ENCODE peak calls at places on chromosomes 13 and 19, in seven cellular contexts. One of them, this sample, is unnamed.

GRCh38 chr13:112176746-112177119 is 109.8 kb downstream of the SOX1 start:
- DNase-seq in upper lobe of right lung: no peak
- DNase-seq in thoracic aorta: no peak
- DNase-seq in naive thymus-derived CD4-positive, alpha-beta T cell: no peak
- DNase-seq in AG04450: no peak
- DNase-seq in right lobe of liver: no peak
- DNase-seq in aorta: no peak
- DNase-seq in this sample: no peak

GRCh38 chr19:38304866-38305429 is 897 bp downstream of the C19orf33 start:
- DNase-seq in AG04450: no peak
- DNase-seq in upper lobe of right lung: peak; percentile 92
- DNase-seq in thoracic aorta: no peak
- DNase-seq in right lobe of liver: no peak
- DNase-seq in aorta: no peak
- DNase-seq in naive thymus-derived CD4-positive, alpha-beta T cell: no peak
- DNase-seq in this sample: no peak

GRCh38 chr19:50772408-50773311 is 2.4 kb downstream of the GPR32 start:
- DNase-seq in AG04450: no peak
- DNase-seq in thoracic aorta: no peak
- DNase-seq in right lobe of liver: no peak
- DNase-seq in aorta: no peak
- DNase-seq in upper lobe of right lung: no peak
- DNase-seq in naive thymus-derived CD4-positive, alpha-beta T cell: no peak
- DNase-seq in this sample: no peak

GRCh38 chr13:43911871-43912270 is 32.2 kb downstream of the LACC1 start:
- DNase-seq in right lobe of liver: no peak
- DNase-seq in AG04450: no peak
- DNase-seq in aorta: no peak
- DNase-seq in upper lobe of right lung: no peak
- DNase-seq in naive thymus-derived CD4-positive, alpha-beta T cell: no peak
- DNase-seq in thoracic aorta: no peak
- DNase-seq in this sample: no peak

GRCh38 chr13:70844391-70845108 is 736.3 kb upstream of the KLHL1 start:
- DNase-seq in upper lobe of right lung: no peak
- DNase-seq in AG04450: no peak
- DNase-seq in right lobe of liver: no peak
- DNase-seq in naive thymus-derived CD4-positive, alpha-beta T cell: no peak
- DNase-seq in aorta: no peak
- DNase-seq in thoracic aorta: no peak
- DNase-seq in this sample: no peak

GRCh38 chr19:11191273-11191755 is 6.0 kb downstream of the KANK2 start:
- DNase-seq in thoracic aorta: peak; percentile 65
- DNase-seq in upper lobe of right lung: no peak
- DNase-seq in aorta: peak; percentile 91
- DNase-seq in AG04450: no peak
- DNase-seq in naive thymus-derived CD4-positive, alpha-beta T cell: no peak
- DNase-seq in right lobe of liver: no peak
- DNase-seq in this sample: peak; percentile 77

GRCh38 chr13:80690208-80690607 is 349.3 kb upstream of the SPRY2 start:
- DNase-seq in right lobe of liver: no peak
- DNase-seq in upper lobe of right lung: no peak
- DNase-seq in thoracic aorta: no peak
- DNase-seq in naive thymus-derived CD4-positive, alpha-beta T cell: no peak
- DNase-seq in aorta: no peak
- DNase-seq in AG04450: no peak
- DNase-seq in this sample: no peak

GRCh38 chr13:107824636-107825035 is 390.7 kb downstream of the LIG4 start:
- DNase-seq in upper lobe of right lung: no peak
- DNase-seq in right lobe of liver: no peak
- DNase-seq in aorta: no peak
- DNase-seq in naive thymus-derived CD4-positive, alpha-beta T cell: no peak
- DNase-seq in AG04450: no peak
- DNase-seq in thoracic aorta: no peak
- DNase-seq in this sample: no peak

GRCh38 chr13:50993908-50994307 is 84.3 kb downstream of the RNASEH2B start:
- DNase-seq in naive thymus-derived CD4-positive, alpha-beta T cell: no peak
- DNase-seq in upper lobe of right lung: no peak
- DNase-seq in aorta: no peak
- DNase-seq in right lobe of liver: no peak
- DNase-seq in AG04450: no peak
- DNase-seq in thoracic aorta: no peak
- DNase-seq in this sample: no peak

GRCh38 chr13:31908696-31909386 is 122.7 kb upstream of the FRY start:
- DNase-seq in right lobe of liver: no peak
- DNase-seq in aorta: no peak
- DNase-seq in naive thymus-derived CD4-positive, alpha-beta T cell: no peak
- DNase-seq in thoracic aorta: no peak
- DNase-seq in upper lobe of right lung: no peak
- DNase-seq in AG04450: no peak
- DNase-seq in this sample: no peak

GRCh38 chr13:103328899-103329298 is 262.7 kb upstream of the SLC10A2 start:
- DNase-seq in aorta: no peak
- DNase-seq in naive thymus-derived CD4-positive, alpha-beta T cell: no peak
- DNase-seq in right lobe of liver: no peak
- DNase-seq in AG04450: no peak
- DNase-seq in thoracic aorta: no peak
- DNase-seq in upper lobe of right lung: no peak
- DNase-seq in this sample: no peak

GRCh38 chr13:76014618-76015315 is 378.6 kb downstream of the LMO7 start:
- DNase-seq in right lobe of liver: no peak
- DNase-seq in naive thymus-derived CD4-positive, alpha-beta T cell: no peak
- DNase-seq in AG04450: no peak
- DNase-seq in thoracic aorta: no peak
- DNase-seq in aorta: no peak
- DNase-seq in upper lobe of right lung: no peak
- DNase-seq in this sample: peak; percentile 54

GRCh38 chr19:18230941-18231734 is 4.9 kb upstream of the PDE4C start:
- DNase-seq in upper lobe of right lung: no peak
- DNase-seq in naive thymus-derived CD4-positive, alpha-beta T cell: no peak
- DNase-seq in thoracic aorta: no peak
- DNase-seq in AG04450: no peak
- DNase-seq in aorta: no peak
- DNase-seq in right lobe of liver: no peak
- DNase-seq in this sample: peak; percentile 14

GRCh38 chr13:97121894-97122293 is 100.2 kb upstream of the MBNL2 start:
- DNase-seq in upper lobe of right lung: no peak
- DNase-seq in naive thymus-derived CD4-positive, alpha-beta T cell: no peak
- DNase-seq in right lobe of liver: no peak
- DNase-seq in thoracic aorta: no peak
- DNase-seq in AG04450: no peak
- DNase-seq in aorta: no peak
- DNase-seq in this sample: peak; percentile 48

GRCh38 chr13:77176350-77176749 is 149.4 kb upstream of the FBXL3 start:
- DNase-seq in AG04450: peak; percentile 42
- DNase-seq in aorta: no peak
- DNase-seq in right lobe of liver: no peak
- DNase-seq in thoracic aorta: no peak
- DNase-seq in naive thymus-derived CD4-positive, alpha-beta T cell: no peak
- DNase-seq in upper lobe of right lung: no peak
- DNase-seq in this sample: peak; percentile 78

GRCh38 chr13:113405481-113406300 is 41.8 kb upstream of the GRTP1 start:
- DNase-seq in upper lobe of right lung: peak; percentile 53
- DNase-seq in right lobe of liver: peak; percentile 8
- DNase-seq in thoracic aorta: no peak
- DNase-seq in naive thymus-derived CD4-positive, alpha-beta T cell: no peak
- DNase-seq in aorta: no peak
- DNase-seq in AG04450: no peak
- DNase-seq in this sample: no peak

GRCh38 chr19:28294395-28294794 is 918.6 kb downstream of the UQCRFS1 start:
- DNase-seq in upper lobe of right lung: no peak
- DNase-seq in right lobe of liver: no peak
- DNase-seq in aorta: no peak
- DNase-seq in naive thymus-derived CD4-positive, alpha-beta T cell: no peak
- DNase-seq in thoracic aorta: no peak
- DNase-seq in AG04450: no peak
- DNase-seq in this sample: peak; percentile 16

GRCh38 chr19:23070353-23070781 is 46.5 kb upstream of the ZNF730 start:
- DNase-seq in upper lobe of right lung: no peak
- DNase-seq in right lobe of liver: no peak
- DNase-seq in aorta: peak; percentile 66
- DNase-seq in thoracic aorta: no peak
- DNase-seq in naive thymus-derived CD4-positive, alpha-beta T cell: no peak
- DNase-seq in AG04450: no peak
- DNase-seq in this sample: peak; percentile 46

GRCh38 chr13:78409172-78409571 is 194.2 kb downstream of the POU4F1 start:
- DNase-seq in upper lobe of right lung: no peak
- DNase-seq in AG04450: no peak
- DNase-seq in thoracic aorta: no peak
- DNase-seq in naive thymus-derived CD4-positive, alpha-beta T cell: no peak
- DNase-seq in aorta: no peak
- DNase-seq in right lobe of liver: no peak
- DNase-seq in this sample: no peak
- H3K27ac ChIP-seq in upper lobe of right lung: no peak overlapping the region
- H3K27ac ChIP-seq in AG04450: no peak overlapping the region
- H3K27ac ChIP-seq in thoracic aorta: no peak overlapping the region
- H3K27ac ChIP-seq in naive thymus-derived CD4-positive, alpha-beta T cell: no peak overlapping the region
- H3K27ac ChIP-seq in aorta: no peak overlapping the region
- H3K27ac ChIP-seq in right lobe of liver: no peak overlapping the region
- H3K27ac ChIP-seq in this sample: no peak overlapping the region

GRCh38 chr13:98979012-98979411 is 1.1 kb upstream of the DOCK9 start:
- DNase-seq in aorta: no peak
- DNase-seq in AG04450: no peak
- DNase-seq in right lobe of liver: no peak
- DNase-seq in thoracic aorta: no peak
- DNase-seq in naive thymus-derived CD4-positive, alpha-beta T cell: no peak
- DNase-seq in upper lobe of right lung: no peak
- DNase-seq in this sample: no peak
- H3K27ac ChIP-seq in aorta: no peak overlapping the region
- H3K27ac ChIP-seq in AG04450: no peak overlapping the region
- H3K27ac ChIP-seq in right lobe of liver: peak overlapping the region; percentile 7
- H3K27ac ChIP-seq in thoracic aorta: no peak overlapping the region
- H3K27ac ChIP-seq in naive thymus-derived CD4-positive, alpha-beta T cell: no peak overlapping the region
- H3K27ac ChIP-seq in upper lobe of right lung: peak overlapping the region; percentile 75
- H3K27ac ChIP-seq in this sample: peak overlapping the region; percentile 91

GRCh38 chr13:72290962-72291681 is 424.1 kb upstream of the DACH1 start:
- DNase-seq in upper lobe of right lung: no peak
- DNase-seq in AG04450: no peak
- DNase-seq in naive thymus-derived CD4-positive, alpha-beta T cell: no peak
- DNase-seq in aorta: no peak
- DNase-seq in thoracic aorta: no peak
- DNase-seq in right lobe of liver: no peak
- DNase-seq in this sample: peak; percentile 58
- H3K27ac ChIP-seq in upper lobe of right lung: no peak overlapping the region
- H3K27ac ChIP-seq in AG04450: no peak overlapping the region
- H3K27ac ChIP-seq in naive thymus-derived CD4-positive, alpha-beta T cell: no peak overlapping the region
- H3K27ac ChIP-seq in aorta: no peak overlapping the region
- H3K27ac ChIP-seq in thoracic aorta: no peak overlapping the region
- H3K27ac ChIP-seq in right lobe of liver: no peak overlapping the region
- H3K27ac ChIP-seq in this sample: no peak overlapping the region

GRCh38 chr19:49067554-49067953 is 2.9 kb upstream of the NTF4 start:
- DNase-seq in upper lobe of right lung: no peak
- DNase-seq in AG04450: no peak
- DNase-seq in thoracic aorta: no peak
- DNase-seq in aorta: no peak
- DNase-seq in naive thymus-derived CD4-positive, alpha-beta T cell: no peak
- DNase-seq in right lobe of liver: no peak
- DNase-seq in this sample: no peak
- H3K27ac ChIP-seq in upper lobe of right lung: no peak overlapping the region
- H3K27ac ChIP-seq in AG04450: no peak overlapping the region
- H3K27ac ChIP-seq in thoracic aorta: no peak overlapping the region
- H3K27ac ChIP-seq in aorta: no peak overlapping the region
- H3K27ac ChIP-seq in naive thymus-derived CD4-positive, alpha-beta T cell: no peak overlapping the region
- H3K27ac ChIP-seq in right lobe of liver: no peak overlapping the region
- H3K27ac ChIP-seq in this sample: no peak overlapping the region

DNA sequence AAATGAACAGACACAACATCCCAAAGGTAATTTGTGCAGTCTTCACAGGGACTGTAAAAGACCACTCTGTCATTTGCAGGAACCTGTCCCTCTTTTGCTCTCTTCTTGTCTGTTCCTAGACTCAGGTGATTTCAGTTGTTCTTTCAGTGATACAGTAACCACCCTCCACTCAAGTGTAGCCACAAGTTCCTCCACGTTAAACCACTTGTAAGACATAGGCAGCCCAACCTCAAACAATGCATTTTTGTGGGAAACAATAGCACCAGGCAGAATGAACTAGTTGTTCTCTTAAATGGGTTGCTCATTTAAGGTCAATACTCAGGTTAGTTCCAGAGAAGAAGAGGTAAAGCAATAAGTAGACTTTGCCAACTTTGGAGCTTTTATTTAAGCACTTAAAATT is 359.4 kb downstream of the MZT1 start:
- DNase-seq in aorta: no peak
- DNase-seq in thoracic aorta: no peak
- DNase-seq in upper lobe of right lung: no peak
- DNase-seq in AG04450: no peak
- DNase-seq in right lobe of liver: no peak
- DNase-seq in naive thymus-derived CD4-positive, alpha-beta T cell: no peak
- DNase-seq in this sample: no peak
- H3K27ac ChIP-seq in aorta: no peak overlapping the region
- H3K27ac ChIP-seq in thoracic aorta: no peak overlapping the region
- H3K27ac ChIP-seq in upper lobe of right lung: no peak overlapping the region
- H3K27ac ChIP-seq in AG04450: no peak overlapping the region
- H3K27ac ChIP-seq in right lobe of liver: no peak overlapping the region
- H3K27ac ChIP-seq in naive thymus-derived CD4-positive, alpha-beta T cell: no peak overlapping the region
- H3K27ac ChIP-seq in this sample: no peak overlapping the region

GRCh38 chr13:67226686-67227085 is 3.5 kb downstream of the PCDH9 start:
- DNase-seq in right lobe of liver: no peak
- DNase-seq in naive thymus-derived CD4-positive, alpha-beta T cell: no peak
- DNase-seq in AG04450: no peak
- DNase-seq in aorta: no peak
- DNase-seq in thoracic aorta: no peak
- DNase-seq in upper lobe of right lung: no peak
- DNase-seq in this sample: no peak
- H3K27ac ChIP-seq in right lobe of liver: no peak overlapping the region
- H3K27ac ChIP-seq in naive thymus-derived CD4-positive, alpha-beta T cell: no peak overlapping the region
- H3K27ac ChIP-seq in AG04450: no peak overlapping the region
- H3K27ac ChIP-seq in aorta: no peak overlapping the region
- H3K27ac ChIP-seq in thoracic aorta: no peak overlapping the region
- H3K27ac ChIP-seq in upper lobe of right lung: no peak overlapping the region
- H3K27ac ChIP-seq in this sample: no peak overlapping the region

GRCh38 chr19:47005873-47006272 is 13.8 kb upstream of the NPAS1 start:
- DNase-seq in aorta: no peak
- DNase-seq in upper lobe of right lung: no peak
- DNase-seq in naive thymus-derived CD4-positive, alpha-beta T cell: no peak
- DNase-seq in right lobe of liver: peak; percentile 65
- DNase-seq in AG04450: no peak
- DNase-seq in thoracic aorta: no peak
- DNase-seq in this sample: no peak
- H3K27ac ChIP-seq in aorta: no peak overlapping the region
- H3K27ac ChIP-seq in upper lobe of right lung: no peak overlapping the region
- H3K27ac ChIP-seq in naive thymus-derived CD4-positive, alpha-beta T cell: no peak overlapping the region
- H3K27ac ChIP-seq in right lobe of liver: no peak overlapping the region
- H3K27ac ChIP-seq in AG04450: no peak overlapping the region
- H3K27ac ChIP-seq in thoracic aorta: no peak overlapping the region
- H3K27ac ChIP-seq in this sample: no peak overlapping the region

This sample was measured in brain microvascular endothelial cell.